ENCODE peak calls at places on chromosomes 11 and 22, in four cellular contexts. W, C, A and J are unnamed samples.
A peak's percentile ranks its signal among the peaks of the same experiment; 100 is the strongest.

GRCh38 chr11:20259506-20259905 is 99.2 kb upstream of the DBX1 start:
- DNase-seq in A (no peak), W (no peak), C (no peak), J (no peak)

GRCh38 chr11:112470355-112470754 is 209.7 kb upstream of the PLET1 start:
- DNase-seq in A (no peak), C (no peak), W (no peak), J (no peak)

GRCh38 chr11:14742849-14743248 is 99.2 kb downstream of the PDE3B start:
- DNase-seq in A (no peak), C (no peak), W (no peak), J (no peak)

GRCh38 chr22:47248925-47249324 is 486.5 kb downstream of the TBC1D22A start:
- DNase-seq in W (no peak), A (no peak), C (no peak), J (no peak)

GRCh38 chr11:32332990-32333334 is 102.4 kb downstream of the WT1 start:
- DNase-seq in W (no peak), A (no peak), C (no peak), J (no peak)

GRCh38 chr22:47294571-47294970 is 532.1 kb downstream of the TBC1D22A start:
- DNase-seq in W (no peak), C (no peak), A (no peak), J (no peak)

GRCh38 chr11:102936864-102937509 is 18.5 kb downstream of the MMP13 start:
- DNase-seq in A (no peak), C (no peak), W (no peak), J (no peak)

GRCh38 chr11:63504054-63504453 is 1.8 kb upstream of the LGALS12 start:
- DNase-seq in A (no peak), W (no peak), C (no peak), J (no peak)

GRCh38 chr11:91926967-91927366 is 297.7 kb upstream of the FAT3 start:
- DNase-seq in C (peak; percentile 24), W (no peak), A (peak; percentile 41), J (peak; percentile 19)

GRCh38 chr11:128757235-128757711 is 63.4 kb downstream of the FLI1 start:
- DNase-seq in A (no peak), W (no peak), C (peak; percentile 29), J (no peak)

GRCh38 chr11:57801185-57801490 is 39.5 kb downstream of the CTNND1 start:
- DNase-seq in C (no peak), A (no peak), W (no peak), J (no peak)

GRCh38 chr11:57793711-57794110 is 32.1 kb downstream of the CTNND1 start:
- DNase-seq in A (no peak), C (no peak), W (no peak), J (no peak)

GRCh38 chr11:57800444-57801184 is 39.0 kb downstream of the CTNND1 start:
- DNase-seq in A (peak; percentile 76), W (peak; percentile 34), C (peak; percentile 76), J (peak; percentile 25)

GRCh38 chr11:57802411-57802810 is 40.8 kb downstream of the CTNND1 start:
- DNase-seq in C (no peak), A (no peak), W (no peak), J (no peak)

DNA sequence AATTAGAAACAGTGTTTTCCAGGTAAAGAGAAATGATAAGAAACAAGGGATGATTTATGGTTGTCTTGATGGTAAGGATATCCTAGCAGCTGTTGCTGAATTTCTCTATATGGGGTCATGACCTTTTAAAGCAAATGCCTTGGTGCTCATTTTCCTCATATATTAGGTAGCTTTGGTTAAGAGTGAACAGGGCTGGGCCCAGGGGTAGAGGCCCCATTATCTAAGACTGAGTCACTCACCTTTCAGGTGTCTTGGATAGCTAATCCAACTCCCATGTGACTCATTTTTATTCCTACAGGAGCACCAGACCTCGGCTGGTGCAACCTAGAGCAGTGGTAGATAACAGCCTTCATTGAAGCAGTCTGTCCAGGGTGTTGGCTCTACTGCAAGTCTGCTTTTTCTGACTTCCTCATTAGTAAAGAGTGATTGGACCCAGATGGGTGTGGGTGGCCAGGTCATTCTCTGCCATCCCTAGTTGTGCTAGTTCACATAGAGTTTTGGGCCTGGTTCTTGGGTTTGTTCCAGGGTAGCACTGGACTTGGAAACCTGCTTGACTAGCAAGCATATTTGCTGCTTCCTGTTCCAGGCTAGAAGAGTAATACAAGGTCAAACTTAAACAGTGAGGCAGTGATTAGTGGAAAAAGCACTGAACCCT is 37.4 kb downstream of the CTNND1 start:
- DNase-seq in W (no peak), C (peak; percentile 23), A (peak; percentile 91), J (no peak)
- H3K4me3 ChIP-seq in W (no peak overlapping the region), C (no peak overlapping the region), A (no peak overlapping the region), J (no peak overlapping the region)

GRCh38 chr11:62444835-62445234 is 26.0 kb downstream of the SCGB1A1 start:
- DNase-seq in C (no peak), A (no peak), W (no peak), J (no peak)
- H3K4me3 ChIP-seq in C (peak overlapping the region; percentile 32), A (peak overlapping the region; percentile 67), W (peak overlapping the region; percentile 53), J (peak overlapping the region; percentile 34)

GRCh38 chr11:59427068-59427382 is 812 bp upstream of the OR5A2 start:
- DNase-seq in A (no peak), W (no peak), C (no peak), J (no peak)
- H3K4me3 ChIP-seq in A (no peak overlapping the region), W (no peak overlapping the region), C (no peak overlapping the region), J (no peak overlapping the region)

GRCh38 chr22:41157083-41157482 is 48.0 kb upstream of the L3MBTL2 start:
- DNase-seq in A (no peak), W (no peak), C (no peak), J (no peak)
- H3K4me3 ChIP-seq in A (no peak overlapping the region), W (no peak overlapping the region), C (no peak overlapping the region), J (no peak overlapping the region)